ENCODE peak calls at places on chromosomes 6 and 20, in six cellular contexts. E is HepG2, P is H1, S is GM12891, I is GM12878, A is K562. R is an unnamed sample.

GRCh38 chr20:60211618-60212463 is 253.6 kb downstream of the CDH26 start:
- DNase-seq in A (no peak), E (no peak), P (no peak), I (no peak), S (no peak), R (no peak)

GRCh38 chr20:47389867-47390347 is 33.4 kb upstream of the ZMYND8 start:
- DNase-seq in S (no peak), P (no peak), I (no peak), E (no peak), A (no peak), R (no peak)

GRCh38 chr6:9463311-9463710 is 951.6 kb downstream of the TFAP2A start:
- DNase-seq in S (no peak), P (no peak), I (no peak), A (no peak), E (no peak), R (no peak)

GRCh38 chr6:170281331-170282292 is 9.3 kb downstream of the DLL1 start:
- DNase-seq in A (no peak), S (no peak), E (no peak), P (no peak), I (no peak), R (no peak)

GRCh38 chr6:583116-583515 is 73.8 kb downstream of the HUS1B start:
- DNase-seq in E (no peak), S (no peak), I (no peak), P (no peak), A (no peak), R (no peak)

GRCh38 chr6:1176595-1176994 is 135.3 kb upstream of the FOXQ1 start:
- DNase-seq in I (no peak), A (no peak), P (no peak), E (no peak), S (no peak), R (no peak)

GRCh38 chr20:45346851-45347250 is 1.4 kb downstream of the SDC4 start:
- DNase-seq in E (no peak), S (no peak), I (no peak), P (no peak), A (no peak), R (no peak)

GRCh38 chr6:134714113-134714512 is 235.8 kb downstream of the ALDH8A1 start:
- DNase-seq in A (no peak), I (no peak), S (no peak), P (no peak), E (no peak), R (no peak)

GRCh38 chr6:125469915-125470314 is 168.1 kb upstream of the HDDC2 start:
- DNase-seq in P (no peak), A (no peak), E (no peak), S (no peak), I (no peak), R (no peak)

GRCh38 chr6:168354338-168354737 is 34.8 kb upstream of the DACT2 start:
- DNase-seq in I (no peak), E (no peak), P (no peak), S (no peak), A (no peak), R (no peak)

GRCh38 chr20:3616250-3616649 is 46.9 kb downstream of the GFRA4 start:
- DNase-seq in A (no peak), S (no peak), E (no peak), I (no peak), P (no peak), R (no peak)
- TF ChIP-seq TAF1 in A (no peak), S (no peak), E (no peak), I (no peak), P (no peak), R (no peak)

GRCh38 chr6:53344993-53345392 is 3.8 kb downstream of the ELOVL5 start:
- DNase-seq in A (no peak), I (no peak), S (no peak), P (no peak), E (no peak), R (no peak)

GRCh38 chr6:53347921-53348435 is 772 bp downstream of the ELOVL5 start:
- DNase-seq in S (no peak), P (peak; percentile 79), I (no peak), A (peak; percentile 68), E (peak; percentile 54), R (no peak)

GRCh38 chr6:53349209-53349693 is 501 bp upstream of the ELOVL5 start:
- DNase-seq in A (no peak), P (no peak), E (no peak), I (no peak), S (no peak), R (no peak)

GRCh38 chr6:53347250-53347920 is 1.4 kb downstream of the ELOVL5 start:
- DNase-seq in I (no peak), P (no peak), A (no peak), E (no peak), S (no peak), R (no peak)

GRCh38 chr6:53348436-53349208 is at the start of gene ELOVL5:
- DNase-seq in E (peak; percentile 81), P (peak; percentile 97), I (peak; percentile 73), S (peak; percentile 63), A (peak; percentile 97), R (peak; percentile 64)
- TF ChIP-seq POLR2A in E (peak; percentile 7), P (peak; percentile 60), I (peak; percentile 81), S (peak; percentile 49), A (peak; percentile 88), R (peak; percentile 68)

DNA sequence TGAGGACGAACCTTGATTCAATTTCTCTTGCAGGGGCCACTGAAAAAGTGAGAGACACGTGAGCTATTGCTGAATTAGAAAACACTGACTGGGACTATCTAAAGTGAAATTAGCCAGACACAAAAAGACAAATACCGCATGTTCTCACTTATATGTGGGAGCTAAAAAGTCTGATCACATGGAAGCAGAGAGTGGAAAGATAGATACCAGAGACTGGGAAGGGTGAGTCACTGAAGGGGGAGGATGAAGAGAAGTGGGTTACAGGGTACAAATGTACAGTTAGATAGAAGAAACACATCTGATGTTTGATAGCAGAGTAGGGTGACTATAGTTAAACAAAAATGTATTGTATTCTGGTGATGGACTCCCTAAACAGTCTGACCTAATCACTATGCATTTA is 13.4 kb downstream of the CST3 start:
- DNase-seq in P (no peak), A (no peak), E (peak; percentile 55), I (no peak), S (no peak), R (no peak)
- TF ChIP-seq POLR2AphosphoS5 in P (no peak), A (no peak), E (no peak), I (no peak), S (no peak), R (no peak)

GRCh38 chr20:36575066-36575743 is 1.8 kb downstream of the TGIF2 start:
- DNase-seq in A (peak; percentile 57), I (no peak), S (no peak), P (peak; percentile 64), E (peak; percentile 73), R (peak; percentile 43)
- TF ChIP-seq TAF1 in A (no peak), I (peak; percentile 9), S (peak; percentile 22), P (no peak), E (no peak), R (no peak)

DNA sequence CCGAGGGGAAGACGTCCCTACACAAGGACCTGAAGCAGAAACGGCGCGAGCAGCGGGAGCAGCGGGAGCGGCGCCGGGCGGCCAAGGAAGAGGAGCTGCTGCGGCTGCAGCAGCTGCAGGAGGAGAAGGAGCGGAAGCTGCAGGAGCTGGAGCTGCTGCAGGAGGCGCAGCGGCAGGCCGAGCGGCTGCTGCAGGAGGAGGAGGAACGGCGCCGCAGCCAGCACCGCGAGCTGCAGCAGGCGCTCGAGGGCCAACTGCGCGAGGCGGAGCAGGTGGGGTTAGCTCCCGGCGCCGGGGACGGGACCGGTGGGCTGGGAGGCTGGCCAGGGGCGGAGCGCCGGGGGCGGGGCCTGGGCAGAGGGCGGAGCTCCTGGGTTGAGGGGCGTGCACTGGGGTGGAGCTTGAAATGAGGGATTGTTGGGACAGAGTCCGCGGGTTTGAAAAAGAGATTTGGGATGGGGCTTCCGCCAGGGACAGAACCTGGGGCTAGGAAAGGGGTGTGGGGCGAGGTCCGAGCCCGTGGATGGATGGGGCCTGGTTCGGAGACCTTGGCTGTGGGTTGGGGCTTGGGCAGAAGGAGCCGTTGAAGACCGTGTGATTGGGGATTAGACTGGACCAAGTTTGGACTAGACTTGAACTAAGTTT is 20.7 kb downstream of the DEF6 start:
- DNase-seq in P (peak; percentile 100), A (peak; percentile 59), E (peak; percentile 86), I (no peak), S (no peak), R (no peak)
- TF ChIP-seq POLR2A in P (no peak), A (no peak), E (peak; percentile 76), I (no peak), S (no peak), R (no peak)

GRCh38 chr20:38986663-38987062 is 24.5 kb downstream of the DHX35 start:
- DNase-seq in P (no peak), E (no peak), A (no peak), I (peak; percentile 26), S (no peak), R (no peak)
- TF ChIP-seq POLR2AphosphoS5 in P (no peak), E (no peak), A (no peak), I (no peak), S (no peak), R (no peak)

GRCh38 chr6:105136433-105137350 is 43.1 kb downstream of the POPDC3 start:
- DNase-seq in A (peak; percentile 52), E (no peak), I (no peak), S (peak; percentile 38), P (peak; percentile 78), R (peak; percentile 41)
- TF ChIP-seq TAF1 in A (no peak), E (no peak), I (no peak), S (no peak), P (peak; percentile 18), R (no peak)

DNA sequence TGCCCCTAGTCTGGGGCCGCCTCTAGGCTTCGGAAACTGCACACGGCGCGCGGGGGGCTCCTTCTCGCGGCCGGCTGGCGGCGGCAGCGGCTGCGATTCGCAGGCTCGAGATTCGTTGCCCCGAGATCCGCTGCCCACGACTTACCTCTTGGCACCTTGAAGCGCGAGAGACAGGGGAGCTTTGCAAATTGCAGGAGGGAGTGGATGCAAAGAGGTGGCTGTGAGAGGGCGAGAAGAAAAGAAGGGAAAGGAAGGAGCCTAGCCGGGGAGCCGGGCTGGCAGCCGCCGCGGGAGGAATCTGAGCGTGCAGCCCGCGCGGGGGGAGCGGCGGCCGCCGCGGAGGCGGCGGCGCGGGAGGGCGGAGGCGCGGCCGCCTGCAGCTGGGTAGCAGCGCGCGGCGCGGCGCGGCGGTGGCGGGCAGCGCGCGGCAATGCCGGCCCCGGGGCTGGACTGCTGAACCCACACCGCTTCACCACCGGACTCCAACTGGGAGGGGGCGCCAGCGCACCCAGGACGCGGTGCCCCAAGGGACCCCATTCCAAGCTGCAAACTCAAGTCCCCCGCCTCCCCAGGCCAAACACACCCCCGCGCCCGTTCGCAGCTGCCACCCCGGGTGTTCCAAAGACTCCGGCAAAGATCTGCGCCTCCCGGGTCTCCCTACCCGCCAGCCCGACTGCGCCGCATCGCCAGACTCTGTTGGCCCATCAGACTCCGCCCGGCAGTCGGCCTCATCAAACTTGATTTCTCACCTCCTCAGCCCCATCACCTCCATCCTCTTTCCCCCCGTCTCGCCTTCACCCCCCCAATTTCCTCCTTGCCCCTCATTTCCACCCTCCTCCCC is 44.2 kb upstream of the SUPT3H start:
- DNase-seq in I (no peak), S (no peak), A (peak; percentile 60), E (peak; percentile 16), P (peak; percentile 71), R (peak; percentile 20)
- TF ChIP-seq POLR2A in I (no peak), S (no peak), A (no peak), E (no peak), P (no peak), R (no peak)

R was measured in GM12892.